ENCODE peak calls at places on chromosomes 5 and 9, in four cellular contexts. Y is ovary; F is CD8-positive, alpha-beta memory T cell; G is right atrium auricular region. K is an unnamed sample.

GRCh38 chr5:88778736-88779135 is 104.2 kb downstream of the MEF2C start:
- DNase-seq in Y (no peak), F (no peak), G (no peak), K (peak)

GRCh38 chr9:127981559-127982121 is 851 bp upstream of the EEIG1 start:
- DNase-seq in Y (peak), F (no peak), G (no peak), K (no peak)

GRCh38 chr5:72070519-72070918 is 36.8 kb upstream of the MAP1B start:
- DNase-seq in Y (no peak), F (no peak), G (no peak), K (no peak)

GRCh38 chr9:69645488-69645887 is 26.7 kb downstream of the APBA1 start:
- DNase-seq in Y (no peak), F (no peak), G (no peak), K (no peak)

GRCh38 chr5:34487202-34487879 is 168.8 kb upstream of the RAI14 start:
- DNase-seq in Y (no peak), F (no peak), G (no peak), K (no peak)

GRCh38 chr9:120733190-120733589 is 18.9 kb upstream of the MEGF9 start:
- DNase-seq in Y (no peak), F (no peak), G (peak), K (peak)

GRCh38 chr9:102445906-102446305 is 549.2 kb upstream of the CYLC2 start:
- DNase-seq in Y (no peak), F (no peak), G (no peak), K (no peak)

GRCh38 chr5:14296533-14297331 is 153.6 kb downstream of the TRIO start:
- DNase-seq in Y (no peak), F (no peak), G (no peak), K (no peak)

GRCh38 chr5:107359033-107359915 is 311.5 kb downstream of the EFNA5 start:
- DNase-seq in Y (no peak), F (no peak), G (no peak), K (no peak)

GRCh38 chr9:99978221-99978620 is 71.8 kb downstream of the STX17 start:
- DNase-seq in Y (no peak), F (no peak), G (no peak), K (no peak)

GRCh38 chr5:143014017-143014651 is 244.0 kb downstream of the ARHGAP26 start:
- DNase-seq in Y (no peak), F (no peak), G (no peak), K (no peak)

GRCh38 chr5:144191998-144192397 is 21.3 kb downstream of the KCTD16 start:
- DNase-seq in Y (no peak), F (peak), G (no peak), K (no peak)

GRCh38 chr5:125634242-125634835 is 788.9 kb upstream of the GRAMD2B start:
- DNase-seq in Y (no peak), F (no peak), G (no peak), K (no peak)

GRCh38 chr9:114417511-114417910 is 29.7 kb upstream of the AKNA start:
- DNase-seq in Y (no peak), F (no peak), G (no peak), K (no peak)

GRCh38 chr9:28820741-28821140 is 1247.5 kb upstream of the C9orf72 start:
- DNase-seq in Y (no peak), F (no peak), G (no peak), K (no peak)

GRCh38 chr9:137227853-137228514 is 682 bp downstream of the RNF224 start:
- DNase-seq in Y (no peak), F (no peak), G (no peak), K (no peak)

GRCh38 chr5:118956727-118957126 is 31.6 kb downstream of the DTWD2 start:
- DNase-seq in Y (no peak), F (no peak), G (no peak), K (no peak)

GRCh38 chr5:43038523-43038989 is 1.6 kb downstream of the ANXA2R start:
- DNase-seq in Y (no peak), F (peak), G (no peak), K (no peak)

DNA sequence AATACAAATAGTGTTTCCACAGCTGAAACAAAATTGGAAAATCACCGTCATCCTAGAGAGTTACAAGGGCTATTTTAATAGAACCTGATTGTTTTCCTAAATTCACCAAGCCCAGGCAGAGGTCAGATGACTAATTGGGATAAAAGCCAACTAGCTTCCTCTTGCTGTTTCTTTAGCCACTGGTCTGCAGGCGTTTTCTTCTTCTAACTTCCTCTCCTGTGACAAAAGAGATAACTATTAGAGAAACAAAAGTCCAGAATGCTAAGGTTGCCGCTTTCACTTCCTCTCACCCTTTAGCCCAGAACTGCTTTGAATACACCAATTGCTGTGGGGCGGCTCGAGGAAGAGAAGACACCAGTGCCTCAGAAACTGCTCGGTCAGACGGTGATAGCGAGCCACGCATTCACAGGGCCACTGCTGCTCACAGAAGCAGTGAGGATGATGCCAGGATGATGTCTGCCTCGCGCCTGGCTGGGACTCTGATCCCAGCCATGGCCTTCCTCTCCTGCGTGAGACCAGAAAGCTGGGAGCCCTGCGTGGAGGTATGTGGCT is at the start of gene TLR4:
- DNase-seq in Y (peak), F (no peak), G (peak), K (peak)
- H3K4me3 ChIP-seq in Y (peak), F (no peak), G (peak), K (peak)

DNA sequence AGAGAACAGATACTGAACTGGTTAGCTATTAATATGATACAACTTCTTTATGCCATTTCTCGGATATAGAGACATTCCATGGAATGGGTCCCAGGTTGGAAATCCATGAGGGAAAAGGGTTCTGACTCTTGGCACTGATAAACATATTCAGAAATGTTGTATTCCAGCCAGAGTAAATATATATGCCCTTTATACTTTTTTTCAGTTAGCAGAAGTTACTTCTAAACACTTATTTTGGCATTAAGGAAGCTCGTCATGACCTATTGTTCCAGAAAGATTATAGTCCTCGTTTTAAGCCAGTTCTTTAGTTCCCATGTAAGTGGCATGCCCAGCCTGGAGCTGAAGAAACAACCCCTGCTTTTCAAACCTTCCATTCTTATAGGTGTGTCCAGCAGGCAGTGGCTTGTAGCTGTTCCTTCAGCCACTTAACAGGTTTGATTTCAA is 181.6 kb downstream of the CD180 start:
- DNase-seq in Y (no peak), F (no peak), G (no peak), K (no peak)
- H3K27ac ChIP-seq in Y (no peak), F (no peak), G (peak), K (peak)

GRCh38 chr5:56819027-56819881 is 3.9 kb downstream of the MAP3K1 start:
- DNase-seq in Y (no peak), F (no peak), G (no peak), K (no peak)
- H3K4me3 ChIP-seq in Y (no peak), F (peak), G (no peak), K (peak)

GRCh38 chr5:147234825-147235635 is at the start of gene STK32A:
- DNase-seq in Y (peak), F (no peak), G (no peak), K (peak)
- H3K27ac ChIP-seq in Y (peak), F (no peak), G (peak), K (peak)

GRCh38 chr9:121739971-121740370 is 88.5 kb downstream of the DAB2IP start:
- DNase-seq in Y (peak), F (no peak), G (no peak), K (no peak)
- H3K4me3 ChIP-seq in Y (no peak), F (no peak), G (no peak), K (no peak)

K was measured in coronary artery.